ENCODE peak calls at places on chromosomes 1 and 21, in seven cellular contexts. J is fibroblast of lung; R is NCI-H1105; U is NT2/D1; F is stimulated activated CD4-positive, alpha-beta T cell treated with anti-CD3 and anti-CD28 coated beads, Interleukin-1b, Interleukin-23, amount 100 ng/mL, for 24 hours; Z is hepatocyte; N is lower leg skin. O is an unnamed sample.
A peak's percentile ranks its signal among the peaks of the same experiment; 100 is the strongest.

GRCh38 chr1:27951396-27951795 is 8.4 kb upstream of the XKR8 start:
- DNase-seq in J (no peak), R (no peak), U (no peak), F (no peak), Z (no peak), N (no peak), O (no peak)

GRCh38 chr1:232509570-232509969 is 120.4 kb downstream of the SIPA1L2 start:
- DNase-seq in J (peak; percentile 40), R (no peak), U (no peak), F (no peak), Z (no peak), N (no peak), O (peak; percentile 27)

GRCh38 chr1:245322673-245323072 is 167.9 kb downstream of the KIF26B start:
- DNase-seq in J (peak; percentile 67), R (no peak), U (no peak), F (no peak), Z (no peak), N (no peak), O (peak; percentile 54)

GRCh38 chr1:184940226-184940625 is 34.1 kb downstream of the NIBAN1 start:
- DNase-seq in J (peak; percentile 56), R (no peak), U (no peak), F (no peak), Z (no peak), N (no peak), O (peak; percentile 49)

GRCh38 chr1:230824571-230825060 is 43.7 kb downstream of the C1orf198 start:
- DNase-seq in J (peak; percentile 53), R (no peak), U (no peak), F (no peak), Z (no peak), N (no peak), O (peak; percentile 37)

GRCh38 chr1:84078108-84078823 is 65.8 kb upstream of the PRKACB start:
- DNase-seq in J (peak; percentile 48), R (no peak), U (no peak), F (no peak), Z (peak; percentile 36), N (peak; percentile 78), O (peak; percentile 34)

GRCh38 chr1:1157033-1157365 is 16.7 kb upstream of the TTLL10 start:
- DNase-seq in J (no peak), R (no peak), U (no peak), F (no peak), Z (no peak), N (no peak), O (no peak)

GRCh38 chr1:36991551-36991950 is 42.8 kb downstream of the GRIK3 start:
- DNase-seq in J (no peak), R (no peak), U (no peak), F (no peak), Z (no peak), N (no peak), O (no peak)

GRCh38 chr21:39461419-39461818 is 9.6 kb downstream of the SH3BGR start:
- DNase-seq in J (no peak), R (no peak), U (no peak), F (no peak), Z (no peak), N (no peak), O (no peak)

GRCh38 chr1:208225954-208226937 is 17.9 kb downstream of the PLXNA2 start:
- DNase-seq in J (no peak), R (no peak), U (no peak), F (no peak), Z (no peak), N (no peak), O (no peak)

GRCh38 chr1:56710646-56711045 is 65.5 kb downstream of the PRKAA2 start:
- DNase-seq in J (peak; percentile 90), R (no peak), U (no peak), F (no peak), Z (peak; percentile 9), N (no peak), O (peak; percentile 87)

GRCh38 chr1:64940026-64940425 is 26.3 kb downstream of the JAK1 start:
- DNase-seq in J (no peak), R (no peak), U (no peak), F (no peak), Z (no peak), N (no peak), O (no peak)

GRCh38 chr1:205318231-205318991 is 3.1 kb downstream of the NUAK2 start:
- DNase-seq in J (no peak), R (peak; percentile 60), U (no peak), F (no peak), Z (peak; percentile 35), N (no peak), O (no peak)

GRCh38 chr1:227786673-227787512 is 28.6 kb upstream of the PRSS38 start:
- DNase-seq in J (no peak), R (no peak), U (no peak), F (no peak), Z (no peak), N (peak; percentile 85), O (no peak)

GRCh38 chr21:40386301-40386911 is 460.6 kb downstream of the DSCAM start:
- DNase-seq in J (peak; percentile 25), R (no peak), U (peak; percentile 70), F (no peak), Z (peak; percentile 86), N (no peak), O (peak; percentile 4)

GRCh38 chr1:43074244-43074643 is 97.8 kb downstream of the EBNA1BP2 start:
- DNase-seq in J (no peak), R (no peak), U (no peak), F (no peak), Z (no peak), N (peak; percentile 64), O (no peak)

GRCh38 chr1:62209931-62210595 is 15.4 kb downstream of the L1TD1 start:
- DNase-seq in J (no peak), R (no peak), U (no peak), F (no peak), Z (no peak), N (no peak), O (no peak)

GRCh38 chr21:42443876-42444744 is 40.4 kb downstream of the UBASH3A start:
- DNase-seq in J (no peak), R (no peak), U (no peak), F (no peak), Z (no peak), N (no peak), O (no peak)

GRCh38 chr1:169129109-169129789 is 22.8 kb downstream of the ATP1B1 start:
- DNase-seq in J (peak; percentile 56), R (no peak), U (no peak), F (no peak), Z (no peak), N (no peak), O (peak; percentile 47)

GRCh38 chr1:117093870-117094621 is 27.5 kb downstream of the TRIM45 start:
- DNase-seq in J (peak; percentile 95), R (no peak), U (peak; percentile 64), F (no peak), Z (peak; percentile 38), N (no peak), O (peak; percentile 96)

GRCh38 chr1:64240209-64240608 is 36.8 kb downstream of the UBE2U start:
- DNase-seq in J (peak; percentile 30), R (no peak), U (no peak), F (no peak), Z (peak; percentile 14), N (no peak), O (no peak)

GRCh38 chr1:6028042-6028895 is 17.4 kb upstream of the KCNAB2 start:
- DNase-seq in J (no peak), R (no peak), U (no peak), F (no peak), Z (no peak), N (peak; percentile 90), O (no peak)

GRCh38 chr1:33387512-33388079 is 43.3 kb downstream of the PHC2 start:
- DNase-seq in J (peak; percentile 79), R (no peak), U (no peak), F (no peak), Z (peak; percentile 33), N (no peak), O (peak; percentile 73)

GRCh38 chr1:180167721-180168467 is 13.2 kb downstream of the QSOX1 start:
- DNase-seq in J (no peak), R (no peak), U (peak; percentile 57), F (no peak), Z (peak; percentile 86), N (peak; percentile 89), O (no peak)

GRCh38 chr1:115531806-115532359 is 109.9 kb upstream of the VANGL1 start:
- DNase-seq in J (peak; percentile 18), R (no peak), U (no peak), F (no peak), Z (no peak), N (no peak), O (no peak)

GRCh38 chr21:34009193-34009592 is 64.2 kb upstream of the MRPS6 start:
- DNase-seq in J (no peak), R (no peak), U (no peak), F (no peak), Z (no peak), N (no peak), O (no peak)

GRCh38 chr21:41210405-41211040 is 42.6 kb downstream of the BACE2 start:
- DNase-seq in J (peak; percentile 80), R (no peak), U (no peak), F (no peak), Z (no peak), N (no peak), O (peak; percentile 72)

GRCh38 chr1:33634806-33635205 is 162.4 kb downstream of the ZSCAN20 start:
- DNase-seq in J (peak; percentile 15), R (no peak), U (peak; percentile 57), F (no peak), Z (peak; percentile 56), N (peak; percentile 83), O (no peak)

GRCh38 chr1:16965486-16966067 is 14.8 kb downstream of the MFAP2 start:
- DNase-seq in J (no peak), R (no peak), U (no peak), F (no peak), Z (no peak), N (no peak), O (no peak)

GRCh38 chr1:66250483-66250882 is 283.5 kb upstream of the SGIP1 start:
- DNase-seq in J (no peak), R (no peak), U (no peak), F (no peak), Z (peak; percentile 32), N (no peak), O (no peak)

GRCh38 chr1:151187205-151187604 is 2.8 kb downstream of the VPS72 start:
- DNase-seq in J (no peak), R (no peak), U (no peak), F (no peak), Z (no peak), N (no peak), O (no peak)

GRCh38 chr1:116261227-116261626 is 111.8 kb upstream of the ATP1A1 start:
- DNase-seq in J (no peak), R (no peak), U (peak; percentile 36), F (no peak), Z (peak; percentile 26), N (no peak), O (no peak)

GRCh38 chr1:218990019-218990418 is 183.7 kb upstream of the LYPLAL1 start:
- DNase-seq in J (no peak), R (no peak), U (no peak), F (no peak), Z (no peak), N (no peak), O (no peak)

GRCh38 chr1:196148367-196148970 is 459.8 kb downstream of the KCNT2 start:
- DNase-seq in J (peak; percentile 15), R (peak; percentile 12), U (peak; percentile 8), F (no peak), Z (peak; percentile 22), N (no peak), O (peak; percentile 6)

GRCh38 chr1:151047591-151047924 is at the start of gene C1orf56:
- DNase-seq in J (peak; percentile 73), R (peak; percentile 77), U (peak; percentile 70), F (no peak), Z (peak; percentile 86), N (peak; percentile 91), O (peak; percentile 53)

GRCh38 chr1:16072095-16072494 is 1.4 kb downstream of the FAM131C start:
- DNase-seq in J (no peak), R (no peak), U (no peak), F (no peak), Z (no peak), N (no peak), O (no peak)

GRCh38 chr1:245874942-245875580 is 632.0 kb downstream of the SMYD3 start:
- DNase-seq in J (peak; percentile 100), R (peak; percentile 76), U (no peak), F (no peak), Z (peak; percentile 93), N (no peak), O (peak; percentile 100)

GRCh38 chr1:7585216-7585907 is 185.7 kb upstream of the VAMP3 start:
- DNase-seq in J (no peak), R (no peak), U (no peak), F (no peak), Z (no peak), N (peak; percentile 79), O (no peak)

O was measured in astrocyte.